ENCODE peak calls at places on chromosomes 13 and 19, in nine cellular contexts. One of them, this sample, is unnamed.

GRCh38 chr19:10505583-10506229 is 2.5 kb upstream of the KEAP1 start:
- DNase-seq in cortex of kidney: no peak
- DNase-seq in activated T-helper 1 cell treated with Interleukin-2 at 50 U/mL for 16 hours: peak; percentile 59
- DNase-seq in Panc1: no peak
- DNase-seq in CD8-positive, alpha-beta memory T cell: peak; percentile 72
- DNase-seq in fibroblast of lung: peak; percentile 35
- DNase-seq in stomach: peak; percentile 85
- DNase-seq in psoas muscle: peak; percentile 75
- DNase-seq in tibial artery: peak; percentile 85
- DNase-seq in this sample: peak; percentile 59

GRCh38 chr19:40492274-40492673 is 25.5 kb downstream of the SPTBN4 start:
- DNase-seq in cortex of kidney: no peak
- DNase-seq in activated T-helper 1 cell treated with Interleukin-2 at 50 U/mL for 16 hours: no peak
- DNase-seq in Panc1: no peak
- DNase-seq in CD8-positive, alpha-beta memory T cell: no peak
- DNase-seq in fibroblast of lung: no peak
- DNase-seq in stomach: no peak
- DNase-seq in psoas muscle: no peak
- DNase-seq in tibial artery: no peak
- DNase-seq in this sample: no peak

GRCh38 chr19:7657047-7657779 is 11.6 kb upstream of the RETN start:
- DNase-seq in cortex of kidney: no peak
- DNase-seq in activated T-helper 1 cell treated with Interleukin-2 at 50 U/mL for 16 hours: no peak
- DNase-seq in Panc1: no peak
- DNase-seq in CD8-positive, alpha-beta memory T cell: no peak
- DNase-seq in fibroblast of lung: no peak
- DNase-seq in stomach: no peak
- DNase-seq in psoas muscle: peak; percentile 19
- DNase-seq in tibial artery: no peak
- DNase-seq in this sample: no peak

GRCh38 chr13:94345374-94346195 is 133.9 kb downstream of the DCT start:
- DNase-seq in cortex of kidney: no peak
- DNase-seq in activated T-helper 1 cell treated with Interleukin-2 at 50 U/mL for 16 hours: no peak
- DNase-seq in Panc1: no peak
- DNase-seq in CD8-positive, alpha-beta memory T cell: no peak
- DNase-seq in fibroblast of lung: peak; percentile 45
- DNase-seq in stomach: no peak
- DNase-seq in psoas muscle: no peak
- DNase-seq in tibial artery: no peak
- DNase-seq in this sample: peak; percentile 53

GRCh38 chr19:709965-710714 is 1.4 kb downstream of the PALM start:
- DNase-seq in cortex of kidney: no peak
- DNase-seq in activated T-helper 1 cell treated with Interleukin-2 at 50 U/mL for 16 hours: no peak
- DNase-seq in Panc1: no peak
- DNase-seq in CD8-positive, alpha-beta memory T cell: no peak
- DNase-seq in fibroblast of lung: no peak
- DNase-seq in stomach: no peak
- DNase-seq in psoas muscle: peak; percentile 58
- DNase-seq in tibial artery: no peak
- DNase-seq in this sample: no peak

GRCh38 chr19:5691205-5691929 is 1.3 kb downstream of the RPL36 start:
- DNase-seq in cortex of kidney: no peak
- DNase-seq in activated T-helper 1 cell treated with Interleukin-2 at 50 U/mL for 16 hours: no peak
- DNase-seq in Panc1: no peak
- DNase-seq in CD8-positive, alpha-beta memory T cell: peak; percentile 28
- DNase-seq in fibroblast of lung: peak; percentile 54
- DNase-seq in stomach: peak; percentile 66
- DNase-seq in psoas muscle: peak; percentile 65
- DNase-seq in tibial artery: no peak
- DNase-seq in this sample: peak; percentile 62

GRCh38 chr19:57830071-57830602 is at the start of gene ZNF587B:
- DNase-seq in cortex of kidney: no peak
- DNase-seq in activated T-helper 1 cell treated with Interleukin-2 at 50 U/mL for 16 hours: no peak
- DNase-seq in Panc1: no peak
- DNase-seq in CD8-positive, alpha-beta memory T cell: peak; percentile 20
- DNase-seq in fibroblast of lung: peak; percentile 57
- DNase-seq in stomach: peak; percentile 51
- DNase-seq in psoas muscle: peak; percentile 60
- DNase-seq in tibial artery: peak; percentile 78
- DNase-seq in this sample: peak; percentile 55

GRCh38 chr13:113121183-113121927 is 1.2 kb upstream of the F10 start:
- DNase-seq in cortex of kidney: no peak
- DNase-seq in activated T-helper 1 cell treated with Interleukin-2 at 50 U/mL for 16 hours: no peak
- DNase-seq in Panc1: no peak
- DNase-seq in CD8-positive, alpha-beta memory T cell: no peak
- DNase-seq in fibroblast of lung: no peak
- DNase-seq in stomach: no peak
- DNase-seq in psoas muscle: no peak
- DNase-seq in tibial artery: peak; percentile 49
- DNase-seq in this sample: no peak

GRCh38 chr13:48412881-48413351 is at the start of gene LPAR6:
- DNase-seq in cortex of kidney: no peak
- DNase-seq in activated T-helper 1 cell treated with Interleukin-2 at 50 U/mL for 16 hours: no peak
- DNase-seq in Panc1: no peak
- DNase-seq in CD8-positive, alpha-beta memory T cell: no peak
- DNase-seq in fibroblast of lung: peak; percentile 81
- DNase-seq in stomach: no peak
- DNase-seq in psoas muscle: no peak
- DNase-seq in tibial artery: no peak
- DNase-seq in this sample: peak; percentile 74

GRCh38 chr13:97944396-97945029 is 9.0 kb upstream of the IPO5 start:
- DNase-seq in cortex of kidney: no peak
- DNase-seq in activated T-helper 1 cell treated with Interleukin-2 at 50 U/mL for 16 hours: no peak
- DNase-seq in Panc1: no peak
- DNase-seq in CD8-positive, alpha-beta memory T cell: no peak
- DNase-seq in fibroblast of lung: peak; percentile 63
- DNase-seq in stomach: no peak
- DNase-seq in psoas muscle: no peak
- DNase-seq in tibial artery: no peak
- DNase-seq in this sample: peak; percentile 57

GRCh38 chr19:7914598-7915045 is at the start of gene TGFBR3L:
- DNase-seq in cortex of kidney: no peak
- DNase-seq in activated T-helper 1 cell treated with Interleukin-2 at 50 U/mL for 16 hours: no peak
- DNase-seq in Panc1: no peak
- DNase-seq in CD8-positive, alpha-beta memory T cell: no peak
- DNase-seq in fibroblast of lung: no peak
- DNase-seq in stomach: no peak
- DNase-seq in psoas muscle: peak; percentile 30
- DNase-seq in tibial artery: no peak
- DNase-seq in this sample: no peak

GRCh38 chr19:10678813-10679212 is 22.4 kb upstream of the QTRT1 start:
- DNase-seq in cortex of kidney: no peak
- DNase-seq in activated T-helper 1 cell treated with Interleukin-2 at 50 U/mL for 16 hours: no peak
- DNase-seq in Panc1: no peak
- DNase-seq in CD8-positive, alpha-beta memory T cell: no peak
- DNase-seq in fibroblast of lung: no peak
- DNase-seq in stomach: no peak
- DNase-seq in psoas muscle: no peak
- DNase-seq in tibial artery: no peak
- DNase-seq in this sample: no peak

GRCh38 chr13:30141773-30142501 is 165.4 kb downstream of the KATNAL1 start:
- DNase-seq in cortex of kidney: no peak
- DNase-seq in activated T-helper 1 cell treated with Interleukin-2 at 50 U/mL for 16 hours: no peak
- DNase-seq in Panc1: no peak
- DNase-seq in CD8-positive, alpha-beta memory T cell: no peak
- DNase-seq in fibroblast of lung: no peak
- DNase-seq in stomach: no peak
- DNase-seq in psoas muscle: no peak
- DNase-seq in tibial artery: no peak
- DNase-seq in this sample: peak; percentile 58

GRCh38 chr19:49331616-49332055 is 3.6 kb upstream of the CD37 start:
- DNase-seq in cortex of kidney: no peak
- DNase-seq in activated T-helper 1 cell treated with Interleukin-2 at 50 U/mL for 16 hours: peak; percentile 35
- DNase-seq in Panc1: no peak
- DNase-seq in CD8-positive, alpha-beta memory T cell: peak; percentile 42
- DNase-seq in fibroblast of lung: peak; percentile 51
- DNase-seq in stomach: peak; percentile 34
- DNase-seq in psoas muscle: no peak
- DNase-seq in tibial artery: peak; percentile 59
- DNase-seq in this sample: peak; percentile 69

GRCh38 chr19:57829316-57829715 is 783 bp upstream of the ZNF587B start:
- DNase-seq in cortex of kidney: no peak
- DNase-seq in activated T-helper 1 cell treated with Interleukin-2 at 50 U/mL for 16 hours: no peak
- DNase-seq in Panc1: no peak
- DNase-seq in CD8-positive, alpha-beta memory T cell: no peak
- DNase-seq in fibroblast of lung: peak; percentile 49
- DNase-seq in stomach: no peak
- DNase-seq in psoas muscle: no peak
- DNase-seq in tibial artery: no peak
- DNase-seq in this sample: no peak

GRCh38 chr13:30978981-30979956 is 46.8 kb downstream of the TEX26 start:
- DNase-seq in cortex of kidney: no peak
- DNase-seq in activated T-helper 1 cell treated with Interleukin-2 at 50 U/mL for 16 hours: peak; percentile 7
- DNase-seq in Panc1: no peak
- DNase-seq in CD8-positive, alpha-beta memory T cell: peak; percentile 2
- DNase-seq in fibroblast of lung: no peak
- DNase-seq in stomach: peak; percentile 30
- DNase-seq in psoas muscle: no peak
- DNase-seq in tibial artery: no peak
- DNase-seq in this sample: no peak

GRCh38 chr13:99698816-99699099 is 197.5 kb downstream of the TM9SF2 start:
- DNase-seq in cortex of kidney: no peak
- DNase-seq in activated T-helper 1 cell treated with Interleukin-2 at 50 U/mL for 16 hours: no peak
- DNase-seq in Panc1: no peak
- DNase-seq in CD8-positive, alpha-beta memory T cell: no peak
- DNase-seq in fibroblast of lung: no peak
- DNase-seq in stomach: no peak
- DNase-seq in psoas muscle: no peak
- DNase-seq in tibial artery: no peak
- DNase-seq in this sample: no peak

GRCh38 chr19:50975766-50976165 is 6.4 kb upstream of the KLK6 start:
- DNase-seq in cortex of kidney: no peak
- DNase-seq in activated T-helper 1 cell treated with Interleukin-2 at 50 U/mL for 16 hours: no peak
- DNase-seq in Panc1: no peak
- DNase-seq in CD8-positive, alpha-beta memory T cell: no peak
- DNase-seq in fibroblast of lung: no peak
- DNase-seq in stomach: no peak
- DNase-seq in psoas muscle: no peak
- DNase-seq in tibial artery: no peak
- DNase-seq in this sample: no peak

GRCh38 chr13:45280751-45281634 is 60.0 kb downstream of the TPT1 start:
- DNase-seq in cortex of kidney: no peak
- DNase-seq in activated T-helper 1 cell treated with Interleukin-2 at 50 U/mL for 16 hours: peak; percentile 7
- DNase-seq in Panc1: peak; percentile 46
- DNase-seq in CD8-positive, alpha-beta memory T cell: peak; percentile 9
- DNase-seq in fibroblast of lung: peak; percentile 82
- DNase-seq in stomach: peak; percentile 73
- DNase-seq in psoas muscle: peak; percentile 45
- DNase-seq in tibial artery: peak; percentile 74
- DNase-seq in this sample: peak; percentile 73

GRCh38 chr19:13621413-13621812 is 115.1 kb upstream of the CACNA1A start:
- DNase-seq in cortex of kidney: no peak
- DNase-seq in activated T-helper 1 cell treated with Interleukin-2 at 50 U/mL for 16 hours: no peak
- DNase-seq in Panc1: peak; percentile 87
- DNase-seq in CD8-positive, alpha-beta memory T cell: no peak
- DNase-seq in fibroblast of lung: peak; percentile 96
- DNase-seq in stomach: no peak
- DNase-seq in psoas muscle: peak; percentile 14
- DNase-seq in tibial artery: peak; percentile 55
- DNase-seq in this sample: peak; percentile 99

GRCh38 chr19:13400296-13400695 is 106.0 kb downstream of the CACNA1A start:
- DNase-seq in cortex of kidney: no peak
- DNase-seq in activated T-helper 1 cell treated with Interleukin-2 at 50 U/mL for 16 hours: no peak
- DNase-seq in Panc1: no peak
- DNase-seq in CD8-positive, alpha-beta memory T cell: no peak
- DNase-seq in fibroblast of lung: no peak
- DNase-seq in stomach: no peak
- DNase-seq in psoas muscle: no peak
- DNase-seq in tibial artery: no peak
- DNase-seq in this sample: no peak

GRCh38 chr19:30092721-30093569 is 150.9 kb downstream of the URI1 start:
- DNase-seq in cortex of kidney: no peak
- DNase-seq in activated T-helper 1 cell treated with Interleukin-2 at 50 U/mL for 16 hours: no peak
- DNase-seq in Panc1: no peak
- DNase-seq in CD8-positive, alpha-beta memory T cell: no peak
- DNase-seq in fibroblast of lung: no peak
- DNase-seq in stomach: no peak
- DNase-seq in psoas muscle: no peak
- DNase-seq in tibial artery: no peak
- DNase-seq in this sample: no peak

GRCh38 chr19:55638864-55639359 is 1.9 kb upstream of the ZNF580 start:
- DNase-seq in cortex of kidney: no peak
- DNase-seq in activated T-helper 1 cell treated with Interleukin-2 at 50 U/mL for 16 hours: peak; percentile 31
- DNase-seq in Panc1: no peak
- DNase-seq in CD8-positive, alpha-beta memory T cell: peak; percentile 35
- DNase-seq in fibroblast of lung: peak; percentile 28
- DNase-seq in stomach: no peak
- DNase-seq in psoas muscle: peak; percentile 60
- DNase-seq in tibial artery: no peak
- DNase-seq in this sample: peak; percentile 43

GRCh38 chr19:1455336-1456120 is 5.6 kb downstream of the APC2 start:
- DNase-seq in cortex of kidney: no peak
- DNase-seq in activated T-helper 1 cell treated with Interleukin-2 at 50 U/mL for 16 hours: no peak
- DNase-seq in Panc1: peak; percentile 43
- DNase-seq in CD8-positive, alpha-beta memory T cell: peak; percentile 47
- DNase-seq in fibroblast of lung: no peak
- DNase-seq in stomach: peak; percentile 67
- DNase-seq in psoas muscle: no peak
- DNase-seq in tibial artery: no peak
- DNase-seq in this sample: peak; percentile 72

GRCh38 chr13:40581277-40581579 is 85.2 kb downstream of the FOXO1 start:
- DNase-seq in cortex of kidney: no peak
- DNase-seq in activated T-helper 1 cell treated with Interleukin-2 at 50 U/mL for 16 hours: no peak
- DNase-seq in Panc1: no peak
- DNase-seq in CD8-positive, alpha-beta memory T cell: no peak
- DNase-seq in fibroblast of lung: no peak
- DNase-seq in stomach: no peak
- DNase-seq in psoas muscle: no peak
- DNase-seq in tibial artery: no peak
- DNase-seq in this sample: no peak

GRCh38 chr19:35549174-35549788 is 3.9 kb downstream of the TMEM147 start:
- DNase-seq in cortex of kidney: no peak
- DNase-seq in activated T-helper 1 cell treated with Interleukin-2 at 50 U/mL for 16 hours: peak; percentile 31
- DNase-seq in Panc1: peak; percentile 33
- DNase-seq in CD8-positive, alpha-beta memory T cell: peak; percentile 48
- DNase-seq in fibroblast of lung: peak; percentile 50
- DNase-seq in stomach: peak; percentile 63
- DNase-seq in psoas muscle: no peak
- DNase-seq in tibial artery: no peak
- DNase-seq in this sample: peak; percentile 72

GRCh38 chr13:33509642-33510229 is 224.2 kb upstream of the STARD13 start:
- DNase-seq in cortex of kidney: no peak
- DNase-seq in activated T-helper 1 cell treated with Interleukin-2 at 50 U/mL for 16 hours: no peak
- DNase-seq in Panc1: no peak
- DNase-seq in CD8-positive, alpha-beta memory T cell: no peak
- DNase-seq in fibroblast of lung: peak; percentile 73
- DNase-seq in stomach: peak; percentile 41
- DNase-seq in psoas muscle: peak; percentile 17
- DNase-seq in tibial artery: peak; percentile 76
- DNase-seq in this sample: peak; percentile 86

GRCh38 chr19:18013621-18014111 is 5.7 kb downstream of the ARRDC2 start:
- DNase-seq in cortex of kidney: no peak
- DNase-seq in activated T-helper 1 cell treated with Interleukin-2 at 50 U/mL for 16 hours: no peak
- DNase-seq in Panc1: no peak
- DNase-seq in CD8-positive, alpha-beta memory T cell: no peak
- DNase-seq in fibroblast of lung: no peak
- DNase-seq in stomach: no peak
- DNase-seq in psoas muscle: peak; percentile 55
- DNase-seq in tibial artery: peak; percentile 66
- DNase-seq in this sample: no peak

GRCh38 chr13:82116422-82116989 is 1765.8 kb downstream of the SLITRK1 start:
- DNase-seq in cortex of kidney: no peak
- DNase-seq in activated T-helper 1 cell treated with Interleukin-2 at 50 U/mL for 16 hours: no peak
- DNase-seq in Panc1: no peak
- DNase-seq in CD8-positive, alpha-beta memory T cell: no peak
- DNase-seq in fibroblast of lung: no peak
- DNase-seq in stomach: no peak
- DNase-seq in psoas muscle: no peak
- DNase-seq in tibial artery: no peak
- DNase-seq in this sample: no peak

GRCh38 chr19:49938662-49939061 is 9.4 kb upstream of the NUP62 start:
- DNase-seq in cortex of kidney: no peak
- DNase-seq in activated T-helper 1 cell treated with Interleukin-2 at 50 U/mL for 16 hours: no peak
- DNase-seq in Panc1: no peak
- DNase-seq in CD8-positive, alpha-beta memory T cell: no peak
- DNase-seq in fibroblast of lung: no peak
- DNase-seq in stomach: no peak
- DNase-seq in psoas muscle: no peak
- DNase-seq in tibial artery: no peak
- DNase-seq in this sample: no peak